ENCODE peak calls at places on chromosomes 5 and 9, in four cellular contexts. F is ovary, A is A549, C is astrocyte. T is an unnamed sample.

GRCh38 chr5:87887247-87887646 is 381.4 kb downstream of the TMEM161B start:
- DNase-seq in C (no peak), F (no peak), A (no peak), T (no peak)

GRCh38 chr9:93329632-93330286 is 121.7 kb upstream of the FAM120A start:
- DNase-seq in A (peak; percentile 42), F (no peak), C (no peak), T (no peak)

GRCh38 chr9:81621785-81622243 is 67.5 kb downstream of the TLE1 start:
- DNase-seq in F (no peak), A (no peak), C (no peak), T (no peak)

GRCh38 chr5:9781882-9782281 is 151.7 kb upstream of the TAS2R1 start:
- DNase-seq in F (no peak), C (no peak), A (no peak), T (no peak)

GRCh38 chr5:67222243-67223033 is 25.8 kb upstream of the CD180 start:
- DNase-seq in A (no peak), F (no peak), C (no peak), T (no peak)

GRCh38 chr5:171601266-171601881 is 181.9 kb downstream of the FGF18 start:
- DNase-seq in F (no peak), C (no peak), A (no peak), T (no peak)

GRCh38 chr5:143054480-143054941 is 284.3 kb downstream of the ARHGAP26 start:
- DNase-seq in A (no peak), C (peak; percentile 73), F (no peak), T (no peak)

GRCh38 chr5:122141751-122142150 is 12.4 kb downstream of the ZNF474 start:
- DNase-seq in A (no peak), C (peak; percentile 74), F (no peak), T (no peak)

GRCh38 chr5:145345883-145346282 is 489.3 kb downstream of the PRELID2 start:
- DNase-seq in A (no peak), C (peak; percentile 14), F (no peak), T (no peak)

GRCh38 chr9:117783828-117784227 is 79.6 kb downstream of the TLR4 start:
- DNase-seq in F (no peak), C (no peak), A (no peak), T (no peak)

GRCh38 chr9:129310666-129311350 is 132.7 kb upstream of the IER5L start:
- DNase-seq in A (no peak), F (peak; percentile 9), C (no peak), T (no peak)

GRCh38 chr5:11324521-11325289 is 563.7 kb upstream of the DAP start:
- DNase-seq in A (no peak), F (peak; percentile 24), C (no peak), T (no peak)

GRCh38 chr9:122125891-122126331 is 32.8 kb upstream of the TTLL11 start:
- DNase-seq in F (no peak), A (peak; percentile 23), C (peak; percentile 10), T (no peak)

GRCh38 chr9:128635266-128636023 is 21.2 kb downstream of the DYNC2I2 start:
- DNase-seq in A (peak; percentile 98), F (peak; percentile 88), C (peak; percentile 89), T (peak; percentile 87)

GRCh38 chr9:33350310-33350709 is 52.1 kb downstream of the AQP7 start:
- DNase-seq in F (no peak), C (peak; percentile 55), A (peak; percentile 74), T (no peak)

GRCh38 chr9:134315716-134316443 is 10.4 kb upstream of the RXRA start:
- DNase-seq in C (no peak), F (peak; percentile 16), A (no peak), T (no peak)

GRCh38 chr5:157252741-157253465 is 13.0 kb upstream of the CYFIP2 start:
- DNase-seq in F (no peak), C (peak; percentile 8), A (no peak), T (no peak)

GRCh38 chr5:56659991-56660390 is 155.4 kb upstream of the MAP3K1 start:
- DNase-seq in F (no peak), C (no peak), A (no peak), T (no peak)

GRCh38 chr9:91907387-91908292 is 42.4 kb downstream of the ROR2 start:
- DNase-seq in A (no peak), C (peak; percentile 30), F (no peak), T (no peak)

GRCh38 chr9:97864396-97864795 is 11.4 kb downstream of the FOXE1 start:
- DNase-seq in A (no peak), C (no peak), F (no peak), T (no peak)
- TF ChIP-seq CTCF in A (no peak), C (no peak), F (no peak), T (no peak)

GRCh38 chr5:161676109-161676508 is 9.4 kb upstream of the GABRA6 start:
- DNase-seq in C (no peak), A (peak; percentile 9), F (no peak), T (no peak)
- TF ChIP-seq CTCF in C (no peak), A (no peak), F (no peak), T (peak; percentile 62)

DNA sequence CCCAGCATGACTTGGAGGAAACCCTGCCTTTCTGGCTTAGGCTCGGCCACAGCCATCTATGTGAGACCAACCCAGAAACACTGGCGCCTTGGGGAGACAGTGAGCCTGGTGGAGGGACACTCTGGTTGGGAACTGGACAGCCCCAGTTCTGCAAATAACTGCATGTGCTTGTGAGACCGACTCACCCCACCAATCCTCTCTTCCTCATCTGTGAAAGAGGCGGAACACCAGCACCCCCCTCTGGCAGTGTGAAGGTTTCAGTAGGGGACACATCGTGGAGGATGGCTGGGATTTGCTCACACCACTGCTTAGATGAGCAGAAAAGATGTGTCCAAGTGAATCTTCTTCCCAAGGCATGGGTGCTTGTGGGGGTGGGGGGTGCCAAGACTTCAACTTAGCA is 43.4 kb upstream of the N4BP3 start:
- DNase-seq in C (no peak), A (peak; percentile 52), F (no peak), T (no peak)
- TF ChIP-seq CTCF in C (no peak), A (peak; percentile 18), F (no peak), T (no peak)

GRCh38 chr9:131421691-131422090 is 27.8 kb downstream of the PRRC2B start:
- DNase-seq in F (no peak), A (no peak), C (no peak), T (no peak)

GRCh38 chr9:131420913-131421312 is 27.0 kb downstream of the PRRC2B start:
- DNase-seq in A (peak; percentile 58), F (no peak), C (no peak), T (no peak)

GRCh38 chr9:131419716-131420115 is 25.8 kb downstream of the PRRC2B start:
- DNase-seq in F (no peak), A (no peak), C (no peak), T (no peak)

GRCh38 chr9:131423171-131423581 is 29.3 kb downstream of the PRRC2B start:
- DNase-seq in A (peak; percentile 56), C (peak; percentile 94), F (peak; percentile 58), T (peak; percentile 99)

GRCh38 chr9:131422241-131422792 is 28.4 kb downstream of the PRRC2B start:
- DNase-seq in C (no peak), A (peak; percentile 49), F (no peak), T (no peak)
- TF ChIP-seq CTCF in C (no peak), A (peak; percentile 21), F (no peak), T (peak; percentile 29)

GRCh38 chr9:133188006-133188842 is 20.8 kb downstream of the OBP2B start:
- DNase-seq in A (peak; percentile 42), C (no peak), F (peak; percentile 38), T (no peak)
- TF ChIP-seq CTCF in A (peak; percentile 23), C (peak; percentile 3), F (no peak), T (peak; percentile 43)

GRCh38 chr5:81181576-81182316 is 51.4 kb upstream of the CKMT2 start:
- DNase-seq in C (no peak), A (no peak), F (no peak), T (no peak)

GRCh38 chr5:81180780-81181179 is 52.3 kb upstream of the CKMT2 start:
- DNase-seq in A (no peak), C (no peak), F (no peak), T (no peak)

GRCh38 chr5:81184749-81185110 is 48.4 kb upstream of the CKMT2 start:
- DNase-seq in A (no peak), F (no peak), C (no peak), T (no peak)

GRCh38 chr5:81183811-81184748 is 49.0 kb upstream of the CKMT2 start:
- DNase-seq in C (no peak), A (no peak), F (no peak), T (no peak)

DNA sequence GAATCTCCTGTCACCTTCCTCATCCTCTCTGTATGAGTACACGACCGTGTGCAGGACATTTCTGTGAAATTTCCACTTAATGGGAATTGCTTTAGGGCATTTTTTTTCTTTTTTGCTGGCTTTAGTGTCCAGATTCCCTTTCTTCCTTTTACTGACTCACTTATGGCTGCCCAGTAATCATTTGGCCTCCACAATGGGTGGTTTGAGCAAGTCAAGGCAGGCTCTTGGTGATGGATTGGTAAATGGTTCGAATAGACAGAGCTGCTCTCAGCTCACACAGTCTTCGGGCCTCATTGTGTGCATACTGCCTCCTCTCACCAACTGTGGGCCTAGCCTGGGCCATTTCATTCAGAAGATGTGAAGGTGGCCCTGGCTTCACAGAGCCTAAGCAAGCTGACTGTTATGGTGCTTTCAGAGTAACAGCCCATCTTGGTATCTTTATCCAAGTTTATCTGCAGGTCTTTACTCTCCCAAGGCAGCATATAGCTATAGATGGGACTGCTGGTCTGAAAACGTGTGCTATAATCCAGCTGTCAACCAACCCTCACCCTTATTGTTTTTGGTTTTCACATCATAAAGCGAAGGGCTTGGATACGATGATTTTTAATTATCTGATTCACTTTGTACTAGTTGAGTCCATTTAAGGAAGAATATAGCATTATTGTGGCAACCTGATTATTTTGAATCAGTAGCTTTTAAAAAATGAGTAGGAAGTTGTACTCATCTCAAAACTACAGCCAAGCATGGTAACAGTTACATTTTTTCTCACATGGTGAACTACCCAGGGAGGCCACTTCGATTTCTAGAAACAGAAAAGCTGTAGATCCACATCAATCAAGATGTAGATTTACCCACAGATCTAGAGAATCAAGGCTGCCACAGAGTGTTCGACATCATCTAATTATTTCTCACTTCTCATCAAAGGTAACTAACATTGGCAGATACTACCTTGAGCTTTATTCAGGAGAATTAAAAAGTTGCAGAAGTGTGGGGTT is 50.4 kb upstream of the CKMT2 start:
- DNase-seq in F (no peak), A (no peak), C (no peak), T (no peak)
- TF ChIP-seq CTCF in F (no peak), A (no peak), C (no peak), T (no peak)

DNA sequence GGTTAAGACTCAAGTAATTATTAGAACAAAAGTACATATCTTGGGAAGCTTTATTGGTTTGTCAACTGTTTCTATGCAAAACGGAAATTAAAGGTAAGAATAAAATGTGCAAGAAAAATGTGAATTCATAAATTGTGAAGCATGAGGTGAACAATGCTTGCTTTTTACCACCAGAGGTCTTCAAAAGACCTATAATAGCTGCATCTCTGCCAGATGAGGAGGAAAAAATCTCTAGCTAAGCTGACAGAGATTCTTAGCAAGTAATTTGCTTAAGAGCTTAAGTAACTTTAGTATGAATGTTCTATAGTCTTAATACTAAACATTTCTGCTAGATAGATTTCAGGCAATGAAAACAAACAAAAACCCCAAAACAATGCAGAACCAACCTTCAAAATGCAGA is 54.1 kb downstream of the MRPS30 start:
- DNase-seq in F (no peak), A (peak; percentile 33), C (peak; percentile 16), T (peak; percentile 10)
- TF ChIP-seq CTCF in F (no peak), A (peak; percentile 54), C (peak; percentile 41), T (peak; percentile 56)

T was measured in kidney epithelial cell.